ENCODE peak calls at places on chromosomes 3 and 15, in ten cellular contexts. P is GM19239; I is activated gamma-delta T cell treated with anti-CD3 and anti-CD28 coated beads, Interleukin-2, amount 50 U/mL, for 16 hours; S is HuH-7; W is lower lobe of right lung; C is GM13977; M is head of caudate nucleus; R is retina; B is GOT3; N is fibroblast of pulmonary artery. D is an unnamed sample.
A peak's percentile ranks its signal among the peaks of the same experiment; 100 is the strongest.

GRCh38 chr15:83352124-83352523 is 67.7 kb upstream of the BNC1 start:
- DNase-seq in P (no peak), I (no peak), S (no peak), W (no peak), C (no peak), M (no peak), R (no peak), B (no peak), N (no peak), D (no peak)

GRCh38 chr3:66989860-66990696 is 8.0 kb upstream of the KBTBD8 start:
- DNase-seq in P (peak; percentile 19), I (no peak), S (no peak), W (no peak), C (peak; percentile 45), M (no peak), R (no peak), B (no peak), N (no peak), D (no peak)

GRCh38 chr3:147420361-147421183 is 11.4 kb downstream of the ZIC1 start:
- DNase-seq in P (no peak), I (no peak), S (no peak), W (no peak), C (peak; percentile 12), M (no peak), R (no peak), B (no peak), N (no peak), D (no peak)

GRCh38 chr3:190504354-190505125 is 9.3 kb upstream of the IL1RAP start:
- DNase-seq in P (no peak), I (no peak), S (peak; percentile 42), W (no peak), C (no peak), M (no peak), R (no peak), B (no peak), N (peak; percentile 36), D (peak; percentile 52)

GRCh38 chr3:187750041-187750512 is 4.8 kb upstream of the BCL6 start:
- DNase-seq in P (no peak), I (no peak), S (peak; percentile 58), W (peak; percentile 88), C (no peak), M (no peak), R (no peak), B (no peak), N (no peak), D (peak; percentile 50)

GRCh38 chr15:69562564-69562963 is 109.9 kb downstream of the RPLP1 start:
- DNase-seq in P (no peak), I (no peak), S (peak; percentile 56), W (no peak), C (no peak), M (no peak), R (no peak), B (no peak), N (no peak), D (no peak)

GRCh38 chr15:54345827-54346226 is 367.6 kb downstream of the UNC13C start:
- DNase-seq in P (no peak), I (no peak), S (no peak), W (no peak), C (no peak), M (no peak), R (no peak), B (no peak), N (no peak), D (no peak)

GRCh38 chr3:61772439-61772838 is 211.1 kb downstream of the PTPRG start:
- DNase-seq in P (no peak), I (no peak), S (no peak), W (no peak), C (no peak), M (no peak), R (no peak), B (no peak), N (peak; percentile 23), D (no peak)

GRCh38 chr15:52427804-52428203 is 100.9 kb downstream of the MYO5A start:
- DNase-seq in P (no peak), I (no peak), S (peak; percentile 14), W (no peak), C (peak; percentile 25), M (no peak), R (peak; percentile 36), B (no peak), N (peak; percentile 74), D (no peak)

GRCh38 chr3:14474363-14475081 is 65.6 kb downstream of the GRIP2 start:
- DNase-seq in P (no peak), I (no peak), S (no peak), W (no peak), C (no peak), M (no peak), R (no peak), B (no peak), N (no peak), D (no peak)

GRCh38 chr3:183560607-183561006 is 5.1 kb upstream of the KLHL6 start:
- DNase-seq in P (no peak), I (peak; percentile 17), S (no peak), W (no peak), C (peak; percentile 53), M (no peak), R (no peak), B (no peak), N (no peak), D (peak; percentile 22)

GRCh38 chr3:56878046-56878445 is 76.3 kb upstream of the ARHGEF3 start:
- DNase-seq in P (no peak), I (peak; percentile 21), S (no peak), W (no peak), C (peak; percentile 54), M (peak; percentile 28), R (no peak), B (no peak), N (peak; percentile 79), D (peak; percentile 53)

GRCh38 chr3:118144919-118145318 is 889.7 kb downstream of the IGSF11 start:
- DNase-seq in P (no peak), I (no peak), S (no peak), W (no peak), C (no peak), M (no peak), R (no peak), B (no peak), N (no peak), D (no peak)

GRCh38 chr3:105828703-105829102 is 40.1 kb downstream of the CBLB start:
- DNase-seq in P (no peak), I (no peak), S (no peak), W (no peak), C (no peak), M (no peak), R (no peak), B (no peak), N (no peak), D (no peak)

GRCh38 chr3:181358555-181358954 is 353.2 kb upstream of the SOX2 start:
- DNase-seq in P (no peak), I (no peak), S (no peak), W (no peak), C (peak; percentile 4), M (no peak), R (no peak), B (no peak), N (no peak), D (no peak)

GRCh38 chr3:45848392-45848791 is 6.5 kb upstream of the LZTFL1 start:
- DNase-seq in P (no peak), I (no peak), S (no peak), W (no peak), C (no peak), M (no peak), R (no peak), B (no peak), N (no peak), D (no peak)

GRCh38 chr3:127061641-127062040 is 78.7 kb downstream of the PLXNA1 start:
- DNase-seq in P (no peak), I (no peak), S (no peak), W (no peak), C (no peak), M (no peak), R (no peak), B (no peak), N (no peak), D (no peak)

GRCh38 chr3:81723732-81724313 is 37.6 kb downstream of the GBE1 start:
- DNase-seq in P (no peak), I (no peak), S (no peak), W (no peak), C (no peak), M (no peak), R (peak; percentile 19), B (no peak), N (peak; percentile 66), D (peak; percentile 78)

D was measured in endothelial cell of umbilical vein.